ENCODE peak calls at places on chromosome 2, in seven cellular contexts. H is activated B cell treated with CpG ODN at 0.5 μM for 24 hours, G is mucosa of descending colon, Z is osteocyte, U is progenitor cell of endocrine pancreas, B is HFFc6, D is AG10803. W is an unnamed sample.

GRCh38 chr2:200324362-200324761 is 17.9 kb downstream of the SPATS2L start:
- DNase-seq in U (no peak), H (no peak), Z (no peak), B (no peak), G (no peak), D (no peak), W (no peak)

GRCh38 chr2:46847726-46848421 is 67.7 kb downstream of the MCFD2 start:
- DNase-seq in B (peak; percentile 48), U (no peak), Z (no peak), D (peak; percentile 91), G (no peak), H (no peak), W (no peak)

GRCh38 chr2:109244750-109245382 is 115.9 kb downstream of the SH3RF3 start:
- DNase-seq in Z (no peak), U (no peak), D (no peak), G (no peak), H (no peak), B (no peak), W (no peak)

GRCh38 chr2:176817061-176817565 is 395.5 kb upstream of the HNRNPA3 start:
- DNase-seq in U (no peak), G (no peak), Z (no peak), D (no peak), B (no peak), H (no peak), W (no peak)

GRCh38 chr2:102442967-102443828 is 20.2 kb downstream of the IL18RAP start:
- DNase-seq in B (peak; percentile 23), D (peak; percentile 17), U (no peak), Z (no peak), G (peak; percentile 65), H (no peak), W (no peak)

GRCh38 chr2:173054466-173054865 is 21.2 kb upstream of the MAP3K20 start:
- DNase-seq in B (peak; percentile 55), D (peak; percentile 81), U (no peak), Z (no peak), G (no peak), H (no peak), W (no peak)

GRCh38 chr2:84409531-84409930 is 49.5 kb downstream of the SUCLG1 start:
- DNase-seq in Z (no peak), B (no peak), H (no peak), G (no peak), U (no peak), D (no peak), W (no peak)

GRCh38 chr2:220053919-220054318 is 426.5 kb downstream of the SLC4A3 start:
- DNase-seq in H (no peak), G (no peak), D (no peak), U (no peak), Z (no peak), B (no peak), W (no peak)

GRCh38 chr2:237304763-237305514 is 109.0 kb downstream of the COL6A3 start:
- DNase-seq in U (no peak), B (peak; percentile 93), H (no peak), Z (no peak), D (peak; percentile 95), G (no peak), W (no peak)

GRCh38 chr2:29165362-29166236 is 50.4 kb downstream of the CLIP4 start:
- DNase-seq in H (no peak), Z (no peak), B (peak; percentile 81), G (no peak), U (no peak), D (peak; percentile 67), W (no peak)

GRCh38 chr2:63872571-63873328 is 31.1 kb downstream of the UGP2 start:
- DNase-seq in D (peak; percentile 71), G (no peak), U (no peak), B (no peak), Z (no peak), H (no peak), W (no peak)

GRCh38 chr2:172743143-172743542 is 7.5 kb downstream of the RAPGEF4 start:
- DNase-seq in D (no peak), Z (no peak), B (no peak), G (no peak), U (no peak), H (no peak), W (no peak)

GRCh38 chr2:178069551-178069950 is 3.0 kb downstream of the PDE11A start:
- DNase-seq in B (peak; percentile 25), U (no peak), D (peak; percentile 30), H (no peak), Z (no peak), G (no peak), W (no peak)

GRCh38 chr2:203893386-203893785 is 25.8 kb downstream of the CTLA4 start:
- DNase-seq in D (peak; percentile 58), Z (no peak), B (peak; percentile 0), H (no peak), U (no peak), G (no peak), W (no peak)

GRCh38 chr2:16397681-16398475 is 267.8 kb downstream of the CYRIA start:
- DNase-seq in G (no peak), B (no peak), U (no peak), Z (no peak), D (no peak), H (no peak), W (no peak)

GRCh38 chr2:242085941-242086621 is 216.6 kb downstream of the RTP5 start:
- DNase-seq in B (no peak), G (peak; percentile 48), D (peak; percentile 68), U (no peak), Z (no peak), H (no peak), W (no peak)

GRCh38 chr2:23452853-23453420 is 68.0 kb downstream of the KLHL29 start:
- DNase-seq in G (no peak), H (no peak), Z (peak; percentile 44), B (no peak), D (peak; percentile 48), U (no peak), W (no peak)

GRCh38 chr2:44713170-44713569 is 228.3 kb upstream of the SIX3 start:
- DNase-seq in D (no peak), U (no peak), Z (no peak), B (no peak), G (peak; percentile 7), H (peak; percentile 27), W (no peak)

GRCh38 chr2:136068828-136069227 is 49.1 kb downstream of the CXCR4 start:
- DNase-seq in G (no peak), U (no peak), H (no peak), Z (no peak), B (no peak), D (no peak), W (no peak)

GRCh38 chr2:69993708-69994107 is 32.3 kb upstream of the ASPRV1 start:
- DNase-seq in U (no peak), G (no peak), H (no peak), Z (no peak), B (no peak), D (no peak), W (no peak)

GRCh38 chr2:62611820-62612219 is 93.7 kb upstream of the EHBP1 start:
- DNase-seq in G (no peak), B (no peak), Z (no peak), H (no peak), D (peak; percentile 28), U (no peak), W (no peak)

GRCh38 chr2:199136681-199137080 is 321.1 kb downstream of the SATB2 start:
- DNase-seq in U (no peak), D (peak; percentile 54), B (peak; percentile 56), Z (no peak), H (no peak), G (peak; percentile 29), W (peak; percentile 50)

GRCh38 chr2:241048949-241049343 is 50.5 kb downstream of the SNED1 start:
- DNase-seq in U (no peak), G (no peak), H (no peak), Z (peak; percentile 74), B (no peak), D (no peak), W (no peak)

GRCh38 chr2:134745023-134745422 is 26.2 kb upstream of the TMEM163 start:
- DNase-seq in B (no peak), U (no peak), H (no peak), G (no peak), Z (no peak), D (no peak), W (no peak)

GRCh38 chr2:196452758-196453157 is 186.8 kb upstream of the CCDC150 start:
- DNase-seq in B (no peak), U (no peak), D (no peak), G (no peak), Z (no peak), H (no peak), W (no peak)

DNA sequence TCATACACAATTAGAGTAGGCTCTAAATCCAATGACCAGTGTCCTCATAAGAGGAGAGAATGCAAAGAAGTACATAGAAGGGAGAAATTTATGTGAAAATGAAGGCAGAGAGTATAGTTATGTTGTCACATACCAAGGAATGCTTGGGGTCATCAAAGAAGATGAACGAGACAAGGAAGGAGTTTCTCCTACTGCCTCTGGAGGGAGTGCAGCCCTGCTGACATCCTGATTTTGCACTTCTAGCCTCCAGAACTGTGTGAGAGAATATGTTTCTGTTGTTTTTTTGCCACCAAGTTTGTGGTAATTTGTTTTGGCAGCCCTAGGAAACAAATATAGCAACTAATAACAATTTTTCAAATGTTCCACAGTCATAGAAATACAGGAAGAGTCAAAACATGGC is 100.2 kb downstream of the GALNT13 start:
- DNase-seq in G (no peak), H (no peak), B (no peak), Z (no peak), U (no peak), D (no peak), W (no peak)
- TF ChIP-seq CTCF in G (no peak), H (no peak), B (no peak), Z (peak; percentile 30), U (no peak), D (no peak), W (no peak)

DNA sequence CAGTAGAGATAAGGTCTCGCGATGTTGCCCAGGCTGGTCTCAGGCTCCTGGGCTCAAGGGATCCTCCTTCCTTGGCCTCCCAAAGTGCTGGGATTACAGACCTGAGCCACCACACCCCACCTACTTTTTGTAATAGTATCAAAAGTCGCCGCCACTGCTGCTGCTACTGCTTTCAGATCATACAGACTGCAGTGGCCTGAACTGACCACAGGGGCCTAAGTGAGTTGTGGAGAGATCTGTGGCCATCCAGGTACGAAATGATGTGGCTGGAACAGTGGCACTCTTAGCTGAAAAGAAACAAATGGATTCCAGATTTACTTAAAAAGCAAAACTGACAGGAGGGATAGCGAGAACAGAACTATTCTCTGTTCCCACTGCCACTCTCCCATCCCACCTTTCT is 32.9 kb upstream of the POMC start:
- DNase-seq in Z (no peak), H (no peak), D (no peak), B (no peak), G (no peak), U (no peak), W (no peak)
- TF ChIP-seq CTCF in Z (peak; percentile 24), H (no peak), D (peak; percentile 23), B (peak; percentile 49), G (no peak), U (peak; percentile 16), W (no peak)

DNA sequence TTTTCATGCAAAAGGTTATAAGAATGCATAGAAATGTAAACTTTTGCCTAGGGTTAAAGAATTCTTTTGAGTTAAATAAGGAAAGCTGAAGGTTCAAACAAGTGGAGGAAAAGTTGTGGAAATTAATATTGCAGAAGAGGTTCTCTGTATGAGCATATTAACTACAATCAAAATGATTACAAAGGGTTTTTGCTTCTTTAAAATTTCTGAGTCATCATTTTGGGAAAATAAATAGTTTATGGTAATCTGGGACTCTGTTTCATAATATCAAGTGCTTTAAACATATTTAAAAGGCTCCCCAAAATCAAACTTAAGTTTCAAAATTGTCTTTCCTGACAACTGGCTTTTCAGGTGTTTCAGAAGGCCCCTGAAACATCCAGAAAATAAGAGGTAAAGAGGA is 415.7 kb downstream of the ZNF804A start:
- DNase-seq in U (no peak), D (no peak), B (no peak), H (no peak), G (no peak), Z (no peak), W (no peak)
- TF ChIP-seq CTCF in U (no peak), D (no peak), B (no peak), H (no peak), G (no peak), Z (no peak), W (no peak)

GRCh38 chr2:120293991-120294329 is 41.3 kb downstream of the RALB start:
- DNase-seq in U (no peak), H (no peak), G (no peak), D (no peak), B (no peak), Z (no peak), W (no peak)
- TF ChIP-seq CTCF in U (no peak), H (no peak), G (no peak), D (no peak), B (no peak), Z (no peak), W (no peak)

W was measured in mesothelial cell of epicardium.